ENCODE peak calls at places on chromosomes 16 and 17, in four cellular contexts. One of them, this sample, is unnamed.

GRCh38 chr17:64004903-64005733 is 7.0 kb downstream of the PRR29 start:
- DNase-seq in heart right ventricle: no peak
- DNase-seq in upper lobe of left lung: peak; percentile 41
- DNase-seq in fibroblast of villous mesenchyme: no peak
- DNase-seq in this sample: peak; percentile 65

GRCh38 chr16:79114759-79115158 is 485.8 kb downstream of the MAF start:
- DNase-seq in upper lobe of left lung: no peak
- DNase-seq in heart right ventricle: no peak
- DNase-seq in fibroblast of villous mesenchyme: no peak
- DNase-seq in this sample: no peak

GRCh38 chr17:5065227-5065744 is 13.0 kb upstream of the ZFP3 start:
- DNase-seq in heart right ventricle: no peak
- DNase-seq in upper lobe of left lung: no peak
- DNase-seq in fibroblast of villous mesenchyme: no peak
- DNase-seq in this sample: no peak

GRCh38 chr16:67516296-67517177 is 12.1 kb upstream of the RIPOR1 start:
- DNase-seq in heart right ventricle: no peak
- DNase-seq in fibroblast of villous mesenchyme: peak; percentile 67
- DNase-seq in upper lobe of left lung: no peak
- DNase-seq in this sample: no peak

GRCh38 chr17:4600563-4600962 is 16.2 kb downstream of the SMTNL2 start:
- DNase-seq in upper lobe of left lung: no peak
- DNase-seq in fibroblast of villous mesenchyme: no peak
- DNase-seq in heart right ventricle: peak; percentile 71
- DNase-seq in this sample: no peak

GRCh38 chr16:83966153-83966696 is 1.8 kb upstream of the NECAB2 start:
- DNase-seq in heart right ventricle: no peak
- DNase-seq in upper lobe of left lung: no peak
- DNase-seq in fibroblast of villous mesenchyme: no peak
- DNase-seq in this sample: no peak

GRCh38 chr17:17467720-17468119 is 9.1 kb upstream of the MED9 start:
- DNase-seq in heart right ventricle: no peak
- DNase-seq in fibroblast of villous mesenchyme: peak; percentile 44
- DNase-seq in upper lobe of left lung: no peak
- DNase-seq in this sample: no peak

GRCh38 chr16:65895906-65896305 is 470.6 kb upstream of the CDH5 start:
- DNase-seq in upper lobe of left lung: no peak
- DNase-seq in heart right ventricle: no peak
- DNase-seq in fibroblast of villous mesenchyme: no peak
- DNase-seq in this sample: no peak

GRCh38 chr16:1464894-1465566 is 9.8 kb downstream of the CLCN7 start:
- DNase-seq in fibroblast of villous mesenchyme: no peak
- DNase-seq in upper lobe of left lung: no peak
- DNase-seq in heart right ventricle: peak; percentile 11
- DNase-seq in this sample: no peak

GRCh38 chr16:58443783-58444182 is 51.5 kb downstream of the GINS3 start:
- DNase-seq in fibroblast of villous mesenchyme: no peak
- DNase-seq in upper lobe of left lung: no peak
- DNase-seq in heart right ventricle: no peak
- DNase-seq in this sample: no peak

GRCh38 chr16:67760206-67760605 is 41.1 kb upstream of the GFOD2 start:
- DNase-seq in fibroblast of villous mesenchyme: no peak
- DNase-seq in upper lobe of left lung: no peak
- DNase-seq in heart right ventricle: no peak
- DNase-seq in this sample: no peak

GRCh38 chr16:83932955-83933673 is 19.9 kb upstream of the OSGIN1 start:
- DNase-seq in upper lobe of left lung: no peak
- DNase-seq in heart right ventricle: no peak
- DNase-seq in fibroblast of villous mesenchyme: peak; percentile 30
- DNase-seq in this sample: peak; percentile 64

GRCh38 chr17:57481901-57482300 is 225.6 kb downstream of the MSI2 start:
- DNase-seq in upper lobe of left lung: no peak
- DNase-seq in fibroblast of villous mesenchyme: peak; percentile 98
- DNase-seq in heart right ventricle: no peak
- DNase-seq in this sample: no peak

GRCh38 chr16:1823821-1824220 is 2.8 kb downstream of the HAGH start:
- DNase-seq in upper lobe of left lung: no peak
- DNase-seq in heart right ventricle: no peak
- DNase-seq in fibroblast of villous mesenchyme: peak; percentile 63
- DNase-seq in this sample: no peak

GRCh38 chr17:76152580-76152979 is 11.5 kb upstream of the FOXJ1 start:
- DNase-seq in upper lobe of left lung: no peak
- DNase-seq in heart right ventricle: no peak
- DNase-seq in fibroblast of villous mesenchyme: no peak
- DNase-seq in this sample: no peak

GRCh38 chr17:76151896-76152454 is 10.9 kb upstream of the FOXJ1 start:
- DNase-seq in upper lobe of left lung: no peak
- DNase-seq in fibroblast of villous mesenchyme: no peak
- DNase-seq in heart right ventricle: no peak
- DNase-seq in this sample: no peak

GRCh38 chr17:76153640-76154039 is 12.6 kb upstream of the FOXJ1 start:
- DNase-seq in fibroblast of villous mesenchyme: peak; percentile 51
- DNase-seq in heart right ventricle: no peak
- DNase-seq in upper lobe of left lung: no peak
- DNase-seq in this sample: no peak

GRCh38 chr17:76154292-76154691 is 13.2 kb upstream of the FOXJ1 start:
- DNase-seq in fibroblast of villous mesenchyme: no peak
- DNase-seq in upper lobe of left lung: no peak
- DNase-seq in heart right ventricle: no peak
- DNase-seq in this sample: no peak

DNA sequence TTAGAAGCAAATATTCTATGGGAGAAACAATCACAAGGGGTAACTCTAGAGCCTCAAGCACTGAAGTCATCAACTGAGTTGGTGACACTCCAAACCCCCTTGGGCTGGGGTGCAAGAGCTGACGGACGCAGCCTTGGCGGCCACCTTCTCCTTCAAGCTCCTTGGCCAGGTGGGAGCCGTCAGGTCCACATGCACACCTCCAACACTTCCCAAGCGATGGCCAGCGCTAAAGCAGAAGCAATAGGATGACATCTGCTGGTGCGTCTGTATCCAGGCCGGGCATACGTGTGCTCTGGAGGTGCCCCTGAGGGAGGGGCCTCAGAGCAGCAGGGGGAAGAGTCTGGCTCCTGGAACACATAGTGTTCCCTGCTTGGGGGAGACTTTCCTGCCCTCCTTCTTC is 12.2 kb upstream of the FOXJ1 start:
- DNase-seq in heart right ventricle: no peak
- DNase-seq in upper lobe of left lung: no peak
- DNase-seq in fibroblast of villous mesenchyme: no peak
- DNase-seq in this sample: no peak
- TF ChIP-seq CTCF in heart right ventricle: no peak
- TF ChIP-seq CTCF in upper lobe of left lung: no peak
- TF ChIP-seq CTCF in fibroblast of villous mesenchyme: no peak
- TF ChIP-seq CTCF in this sample: no peak

GRCh38 chr17:42248351-42249179 is 27.6 kb downstream of the STAT5B start:
- DNase-seq in heart right ventricle: peak; percentile 38
- DNase-seq in fibroblast of villous mesenchyme: peak; percentile 98
- DNase-seq in upper lobe of left lung: no peak
- DNase-seq in this sample: no peak
- TF ChIP-seq CTCF in heart right ventricle: peak; percentile 9
- TF ChIP-seq CTCF in fibroblast of villous mesenchyme: no peak
- TF ChIP-seq CTCF in upper lobe of left lung: no peak
- TF ChIP-seq CTCF in this sample: no peak

DNA sequence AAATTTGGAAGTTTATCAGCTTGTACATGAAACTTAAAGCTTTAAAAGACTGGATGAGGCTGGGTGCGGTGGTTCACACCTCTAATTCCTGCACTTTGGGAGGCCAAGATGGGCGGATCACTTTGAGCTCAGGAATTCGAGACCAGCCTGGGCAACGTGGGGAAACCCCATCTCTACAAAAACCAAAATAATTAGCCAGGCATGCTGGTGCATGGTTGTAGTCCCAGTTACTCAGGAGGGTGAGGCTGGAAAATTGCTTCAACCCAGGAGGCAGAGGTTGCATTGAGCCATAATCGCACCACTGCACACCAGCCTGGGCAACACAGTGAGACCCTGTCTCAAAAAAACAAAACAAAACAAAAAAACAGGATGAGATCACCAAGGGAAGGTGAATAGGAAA is 209.5 kb downstream of the AATF start:
- DNase-seq in upper lobe of left lung: no peak
- DNase-seq in heart right ventricle: no peak
- DNase-seq in fibroblast of villous mesenchyme: no peak
- DNase-seq in this sample: no peak
- TF ChIP-seq CTCF in upper lobe of left lung: no peak
- TF ChIP-seq CTCF in heart right ventricle: no peak
- TF ChIP-seq CTCF in fibroblast of villous mesenchyme: no peak
- TF ChIP-seq CTCF in this sample: no peak

DNA sequence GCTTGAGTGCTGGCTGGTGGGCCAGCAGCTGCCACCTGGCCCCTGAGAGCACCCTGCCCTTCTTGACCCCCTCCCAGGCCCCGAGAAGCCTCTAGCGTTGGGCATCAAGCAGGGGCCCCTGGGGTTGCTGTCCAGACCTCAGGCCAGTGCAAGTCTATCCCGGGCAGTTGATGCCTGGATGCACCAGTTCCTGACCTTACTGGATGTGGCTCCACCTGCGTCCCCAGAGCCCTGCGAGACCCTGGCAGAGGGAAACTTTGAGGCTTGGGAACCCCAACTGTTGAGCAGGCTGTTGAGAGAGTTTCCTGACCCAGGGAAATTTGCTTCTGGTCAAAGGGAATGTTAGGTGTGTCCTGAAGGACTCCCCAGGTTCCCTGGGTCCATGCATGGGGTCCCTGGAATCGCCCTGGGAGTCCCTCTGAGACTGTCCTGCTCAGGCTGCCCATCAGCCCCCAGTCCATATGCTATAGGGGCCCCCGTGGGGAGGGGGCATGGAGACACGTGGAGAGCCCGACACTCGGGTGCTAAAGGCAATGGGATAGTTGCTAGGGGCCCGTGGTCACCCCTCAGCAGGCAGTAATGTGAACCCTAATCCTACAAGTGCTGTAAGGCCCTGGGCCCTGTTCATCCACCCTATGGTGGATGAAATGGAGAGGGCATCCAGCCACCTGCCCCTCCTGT is 46.4 kb downstream of the RAB11FIP4 start:
- DNase-seq in heart right ventricle: no peak
- DNase-seq in fibroblast of villous mesenchyme: no peak
- DNase-seq in upper lobe of left lung: peak; percentile 48
- DNase-seq in this sample: no peak
- TF ChIP-seq CTCF in heart right ventricle: no peak
- TF ChIP-seq CTCF in fibroblast of villous mesenchyme: no peak
- TF ChIP-seq CTCF in upper lobe of left lung: no peak
- TF ChIP-seq CTCF in this sample: no peak

DNA sequence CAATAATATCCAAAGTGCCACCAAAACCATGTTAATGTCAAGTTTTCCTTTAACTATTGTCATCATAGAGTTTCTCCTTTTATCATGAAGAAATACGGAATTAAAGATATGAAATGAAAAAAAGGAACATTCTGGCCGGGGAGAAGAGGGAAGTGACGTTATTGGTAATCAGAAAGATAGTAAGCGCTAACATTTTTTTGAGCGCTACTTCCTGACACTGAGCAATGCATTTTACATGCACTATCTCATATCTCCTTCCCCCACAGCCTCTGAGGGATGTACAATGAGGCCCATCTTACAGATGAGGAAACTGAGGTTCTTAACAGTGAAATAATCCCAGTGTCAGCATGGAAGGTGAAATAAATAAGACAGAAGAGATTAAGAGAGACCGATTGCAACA is 410.9 kb downstream of the SOX9 start:
- DNase-seq in heart right ventricle: no peak
- DNase-seq in upper lobe of left lung: no peak
- DNase-seq in fibroblast of villous mesenchyme: no peak
- DNase-seq in this sample: no peak
- TF ChIP-seq CTCF in heart right ventricle: no peak
- TF ChIP-seq CTCF in upper lobe of left lung: no peak
- TF ChIP-seq CTCF in fibroblast of villous mesenchyme: no peak
- TF ChIP-seq CTCF in this sample: no peak

GRCh38 chr17:81142301-81143199 is 22.8 kb upstream of the PVALEF start:
- DNase-seq in heart right ventricle: peak; percentile 82
- DNase-seq in fibroblast of villous mesenchyme: peak; percentile 75
- DNase-seq in upper lobe of left lung: peak; percentile 86
- DNase-seq in this sample: no peak
- TF ChIP-seq CTCF in heart right ventricle: peak; percentile 75
- TF ChIP-seq CTCF in fibroblast of villous mesenchyme: peak; percentile 75
- TF ChIP-seq CTCF in upper lobe of left lung: peak; percentile 64
- TF ChIP-seq CTCF in this sample: peak; percentile 80

GRCh38 chr17:35878361-35878760 is 1.8 kb downstream of the CCL5 start:
- DNase-seq in upper lobe of left lung: no peak
- DNase-seq in fibroblast of villous mesenchyme: no peak
- DNase-seq in heart right ventricle: no peak
- DNase-seq in this sample: no peak
- TF ChIP-seq CTCF in upper lobe of left lung: no peak
- TF ChIP-seq CTCF in fibroblast of villous mesenchyme: no peak
- TF ChIP-seq CTCF in heart right ventricle: no peak
- TF ChIP-seq CTCF in this sample: no peak

This sample was measured in type B pancreatic cell.